ENCODE peak calls at places on chromosomes 2 and 18, in six cellular contexts. K, U, B, F, A and P are unnamed samples.

GRCh38 chr2:69280017-69280671 is 106.9 kb downstream of the GFPT1 start:
- DNase-seq in K (no peak), U (no peak), A (peak; percentile 37), B (peak; percentile 17), F (no peak), P (no peak)

GRCh38 chr2:209960676-209961630 is 41.5 kb upstream of the RPE start:
- DNase-seq in B (peak; percentile 94), K (no peak), F (peak; percentile 65), A (peak; percentile 73), U (peak; percentile 76), P (peak; percentile 61)

GRCh38 chr2:190879474-190880373 is 897 bp upstream of the GLS start:
- DNase-seq in A (peak; percentile 77), B (no peak), K (no peak), F (peak; percentile 20), U (no peak), P (no peak)

GRCh38 chr18:49362431-49362830 is 98.0 kb downstream of the DYM start:
- DNase-seq in U (no peak), F (no peak), K (no peak), A (peak; percentile 18), B (no peak), P (no peak)

GRCh38 chr2:109364212-109364611 is 235.2 kb downstream of the SH3RF3 start:
- DNase-seq in B (no peak), A (no peak), F (no peak), K (no peak), U (no peak), P (no peak)

GRCh38 chr2:46826898-46827245 is 88.7 kb downstream of the MCFD2 start:
- DNase-seq in F (no peak), B (no peak), K (no peak), A (no peak), U (no peak), P (no peak)

GRCh38 chr2:239598732-239599090 is 197.9 kb upstream of the HDAC4 start:
- DNase-seq in K (no peak), A (no peak), B (no peak), F (no peak), U (no peak), P (no peak)

GRCh38 chr2:148577845-148578492 is 66.6 kb upstream of the EPC2 start:
- DNase-seq in F (no peak), A (no peak), K (no peak), U (no peak), B (peak; percentile 36), P (peak; percentile 63)

GRCh38 chr2:174280596-174280995 is 32.3 kb upstream of the OLA1 start:
- DNase-seq in K (no peak), A (no peak), U (no peak), F (no peak), B (no peak), P (no peak)

GRCh38 chr2:119201815-119202214 is 21.8 kb upstream of the STEAP3 start:
- DNase-seq in F (no peak), U (no peak), B (no peak), K (peak; percentile 55), A (no peak), P (no peak)

GRCh38 chr2:224836263-224836662 is 120.1 kb upstream of the CCDC195 start:
- DNase-seq in F (no peak), U (no peak), A (peak; percentile 68), B (no peak), K (no peak), P (no peak)

GRCh38 chr2:6924918-6925194 is 7.6 kb downstream of the RNF144A start:
- DNase-seq in U (no peak), K (no peak), A (no peak), F (no peak), B (no peak), P (no peak)

GRCh38 chr2:224838335-224838734 is 122.2 kb upstream of the CCDC195 start:
- DNase-seq in F (peak; percentile 40), B (no peak), U (no peak), K (no peak), A (peak; percentile 63), P (no peak)

GRCh38 chr2:109213646-109214417 is 84.8 kb downstream of the SH3RF3 start:
- DNase-seq in K (peak; percentile 96), U (no peak), B (no peak), A (peak; percentile 86), F (peak; percentile 60), P (no peak)

GRCh38 chr18:26383454-26384270 is 157.4 kb downstream of the TAF4B start:
- DNase-seq in F (peak; percentile 52), K (no peak), B (peak; percentile 69), A (peak; percentile 68), U (peak; percentile 25), P (peak; percentile 16)

GRCh38 chr2:25305809-25306208 is 35.9 kb downstream of the DNMT3A start:
- DNase-seq in F (no peak), K (peak; percentile 24), A (no peak), B (no peak), U (no peak), P (no peak)

GRCh38 chr18:37636831-37637230 is 71.2 kb upstream of the CELF4 start:
- DNase-seq in A (no peak), U (no peak), F (no peak), B (no peak), K (no peak), P (no peak)

GRCh38 chr2:113041871-113042270 is 10.8 kb downstream of the IL36B start:
- DNase-seq in U (no peak), A (no peak), F (no peak), B (peak; percentile 62), K (no peak), P (no peak)

GRCh38 chr2:106789185-106789584 is 96.8 kb downstream of the ST6GAL2 start:
- DNase-seq in U (no peak), A (peak; percentile 6), K (no peak), F (no peak), B (peak; percentile 16), P (peak; percentile 9)

GRCh38 chr2:150286730-150287362 is 200.6 kb downstream of the RND3 start:
- DNase-seq in B (peak; percentile 60), U (peak; percentile 17), A (peak; percentile 45), F (no peak), K (no peak), P (no peak)

GRCh38 chr2:204862809-204863208 is 317.5 kb downstream of the PARD3B start:
- DNase-seq in K (no peak), B (peak; percentile 10), F (no peak), U (no peak), A (no peak), P (no peak)

GRCh38 chr2:101806123-101806522 is 108.6 kb downstream of the MAP4K4 start:
- DNase-seq in U (peak; percentile 54), K (peak; percentile 90), F (peak; percentile 83), A (peak; percentile 75), B (peak; percentile 67), P (no peak)

GRCh38 chr2:239383796-239384156 is 17.0 kb downstream of the HDAC4 start:
- DNase-seq in B (no peak), K (no peak), F (no peak), A (no peak), U (no peak), P (no peak)

DNA sequence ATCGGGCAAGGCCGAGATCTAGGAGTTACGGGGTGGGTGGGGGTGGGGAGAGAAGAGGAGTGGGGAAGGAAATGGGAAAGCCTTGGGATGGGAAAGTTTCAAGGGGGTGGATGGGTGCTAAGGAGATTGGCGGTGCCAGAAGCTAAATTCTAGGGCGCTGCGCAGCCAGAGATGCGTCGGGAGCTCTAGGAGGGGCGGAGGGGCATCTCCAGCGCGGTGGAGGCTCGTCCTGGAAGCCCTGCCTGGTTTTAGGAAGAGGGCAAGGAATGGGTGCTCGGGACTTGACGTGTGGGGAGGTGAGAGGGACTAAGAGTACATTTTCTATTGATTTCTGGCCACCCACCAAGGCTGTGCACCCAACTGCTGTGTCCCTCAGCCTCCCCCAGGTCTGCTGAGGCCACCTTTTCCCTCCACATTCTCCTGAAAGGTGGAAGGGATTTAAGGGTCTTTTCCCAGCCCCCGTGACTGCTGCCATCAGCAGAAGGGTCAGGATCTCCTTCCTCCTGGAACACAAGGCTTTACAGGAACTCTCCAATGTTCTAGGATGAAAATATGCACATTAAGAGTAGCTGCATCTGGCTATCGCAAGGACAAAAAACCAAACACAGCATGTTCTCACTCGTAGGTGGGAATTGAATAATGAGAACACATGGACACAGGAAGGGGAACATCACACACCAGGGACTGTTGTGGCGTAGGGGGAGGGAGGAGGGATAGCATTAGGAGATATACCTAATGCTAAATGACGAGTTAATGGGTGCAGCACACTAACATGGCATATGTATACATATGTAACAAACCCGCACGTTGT is 1.4 kb downstream of the C2orf72 start:
- DNase-seq in A (no peak), F (no peak), B (peak; percentile 38), U (no peak), K (no peak), P (no peak)
- H3K4me3 ChIP-seq in A (no peak overlapping the region), F (no peak overlapping the region), B (peak overlapping the region; percentile 77), U (peak overlapping the region; percentile 24), K (no peak overlapping the region), P (peak overlapping the region; percentile 34)

GRCh38 chr2:176165598-176166055 is 8.5 kb downstream of the HOXD3 start:
- DNase-seq in A (no peak), U (no peak), B (no peak), K (no peak), F (no peak), P (no peak)
- H3K27me3 ChIP-seq in A (no peaks in the 10 kb centered on the region), U (no peaks in the 10 kb centered on the region), B (peaks cover 100% of the 10 kb centered on the region), K (peaks cover 67% of the 10 kb centered on the region), F (peaks cover 5% of the 10 kb centered on the region), P (peaks cover 94% of the 10 kb centered on the region)

GRCh38 chr2:202038471-202039277 is 5.0 kb downstream of the FZD7 start:
- DNase-seq in F (no peak), B (peak; percentile 67), K (peak; percentile 77), U (peak; percentile 54), A (peak; percentile 65), P (no peak)
- H3K4me3 ChIP-seq in F (no peak overlapping the region), B (peak overlapping the region; percentile 97), K (peak overlapping the region; percentile 26), U (no peak overlapping the region), A (peak overlapping the region; percentile 80), P (peak overlapping the region; percentile 12)

DNA sequence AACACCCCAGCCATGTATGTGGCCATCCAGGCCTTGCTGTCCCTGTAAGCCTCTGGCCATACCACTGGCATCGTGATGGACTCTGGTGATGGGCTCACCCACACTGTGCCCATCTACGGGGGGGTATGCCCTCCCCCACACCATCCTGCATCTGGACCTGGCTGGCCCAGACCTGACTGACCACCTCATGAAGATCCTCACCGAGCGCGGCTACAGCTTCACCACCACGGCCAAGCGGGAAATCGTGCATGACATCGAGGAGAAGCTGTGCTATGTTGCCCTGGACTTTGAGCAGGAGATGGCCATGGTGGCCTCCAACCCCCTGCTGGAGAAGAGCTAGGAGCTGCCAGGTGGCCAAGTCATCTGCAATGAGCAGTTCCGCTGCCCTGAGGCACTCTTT is 80.4 kb upstream of the ZCCHC2 start:
- DNase-seq in A (no peak), U (no peak), B (no peak), F (no peak), K (no peak), P (no peak)
- H3K27me3 ChIP-seq in A (no peaks in the 10 kb centered on the region), U (no peaks in the 10 kb centered on the region), B (no peaks in the 10 kb centered on the region), F (no peaks in the 10 kb centered on the region), K (no peaks in the 10 kb centered on the region), P (no peaks in the 10 kb centered on the region)

GRCh38 chr2:160871096-160871495 is 289.1 kb upstream of the TANK start:
- DNase-seq in B (no peak), F (no peak), U (no peak), K (no peak), A (no peak), P (no peak)
- H3K4me3 ChIP-seq in B (no peak overlapping the region), F (no peak overlapping the region), U (no peak overlapping the region), K (no peak overlapping the region), A (no peak overlapping the region), P (no peak overlapping the region)